ENCODE peak calls at places on chromosomes 3 and 15, in five cellular contexts. T, O, M, Y and P are unnamed samples.
A peak's percentile ranks its signal among the peaks of the same experiment; 100 is the strongest.

GRCh38 chr3:45978348-45978747 is 17.3 kb downstream of the FYCO1 start:
- DNase-seq in T (no peak), O (no peak), M (no peak), Y (no peak), P (no peak)

GRCh38 chr3:50339485-50340196 is 995 bp downstream of the RASSF1 start:
- DNase-seq in T (no peak), O (no peak), M (no peak), Y (no peak), P (no peak)

GRCh38 chr15:61841461-61841860 is 218.8 kb downstream of the VPS13C start:
- DNase-seq in T (no peak), O (no peak), M (no peak), Y (no peak), P (no peak)

GRCh38 chr15:60708684-60709083 is 229.7 kb upstream of the ICE2 start:
- DNase-seq in T (no peak), O (no peak), M (no peak), Y (no peak), P (no peak)

GRCh38 chr3:182605882-182606611 is 187.3 kb upstream of the ATP11B start:
- DNase-seq in T (no peak), O (no peak), M (no peak), Y (no peak), P (no peak)

GRCh38 chr15:95763426-95763825 is 567.1 kb upstream of the NR2F2 start:
- DNase-seq in T (no peak), O (no peak), M (no peak), Y (no peak), P (no peak)

GRCh38 chr3:190427108-190427507 is 22.6 kb downstream of the TMEM207 start:
- DNase-seq in T (no peak), O (no peak), M (no peak), Y (no peak), P (no peak)

GRCh38 chr3:188860147-188860546 is 311.6 kb upstream of the TPRG1 start:
- DNase-seq in T (no peak), O (no peak), M (no peak), Y (no peak), P (no peak)

GRCh38 chr3:14331273-14331672 is 71.1 kb upstream of the SLC6A6 start:
- DNase-seq in T (no peak), O (no peak), M (no peak), Y (no peak), P (no peak)

GRCh38 chr15:64987136-64987535 is 2.6 kb downstream of the SPG21 start:
- DNase-seq in T (no peak), O (no peak), M (no peak), Y (no peak), P (no peak)

GRCh38 chr15:63610209-63610841 is 13.1 kb downstream of the FBXL22 start:
- DNase-seq in T (peak; percentile 75), O (peak; percentile 79), M (peak; percentile 70), Y (peak; percentile 83), P (no peak)

GRCh38 chr3:65048151-65048550 is 360.4 kb upstream of the ADAMTS9 start:
- DNase-seq in T (no peak), O (no peak), M (no peak), Y (no peak), P (no peak)

GRCh38 chr15:26879770-26880169 is 12.9 kb downstream of the GABRA5 start:
- DNase-seq in T (no peak), O (no peak), M (no peak), Y (no peak), P (no peak)

GRCh38 chr3:197027151-197027895 is 2.3 kb downstream of the MELTF start:
- DNase-seq in T (no peak), O (no peak), M (no peak), Y (no peak), P (no peak)

GRCh38 chr15:68379759-68380290 is 52.1 kb downstream of the ITGA11 start:
- DNase-seq in T (no peak), O (peak; percentile 20), M (no peak), Y (peak; percentile 37), P (no peak)

GRCh38 chr3:101039285-101039684 is 46.1 kb upstream of the ABI3BP start:
- DNase-seq in T (no peak), O (no peak), M (no peak), Y (no peak), P (no peak)

GRCh38 chr3:21621396-21621695 is 129.7 kb downstream of the ZNF385D start:
- DNase-seq in T (no peak), O (no peak), M (no peak), Y (no peak), P (no peak)

GRCh38 chr3:113255100-113255853 is 43.9 kb downstream of the BOC start:
- DNase-seq in T (no peak), O (no peak), M (no peak), Y (no peak), P (no peak)

GRCh38 chr3:37324752-37325407 is 150.5 kb upstream of the LRRFIP2 start:
- DNase-seq in T (no peak), O (no peak), M (no peak), Y (no peak), P (no peak)

GRCh38 chr3:51874889-51875288 is 512 bp downstream of the IQCF5 start:
- DNase-seq in T (no peak), O (no peak), M (no peak), Y (no peak), P (no peak)

GRCh38 chr3:60809857-60810256 is 441.4 kb downstream of the FHIT start:
- DNase-seq in T (no peak), O (no peak), M (no peak), Y (no peak), P (no peak)

GRCh38 chr3:44468572-44469520 is 8.6 kb downstream of the ZNF445 start:
- DNase-seq in T (no peak), O (no peak), M (no peak), Y (no peak), P (no peak)

GRCh38 chr3:39387411-39387975 is 4.3 kb downstream of the SLC25A38 start:
- DNase-seq in T (no peak), O (no peak), M (no peak), Y (no peak), P (no peak)

GRCh38 chr3:141129049-141130038 is 78.2 kb downstream of the SPSB4 start:
- DNase-seq in T (no peak), O (no peak), M (no peak), Y (peak; percentile 34), P (no peak)

GRCh38 chr3:174495231-174495755 is 363.8 kb upstream of the NAALADL2 start:
- DNase-seq in T (no peak), O (no peak), M (no peak), Y (no peak), P (no peak)

GRCh38 chr15:62781081-62781497 is 261.5 kb upstream of the TPM1 start:
- DNase-seq in T (no peak), O (no peak), M (no peak), Y (no peak), P (no peak)

GRCh38 chr3:59783468-59783988 is 733.7 kb upstream of the CFAP20DC start:
- DNase-seq in T (no peak), O (no peak), M (no peak), Y (no peak), P (no peak)

GRCh38 chr3:177427096-177427495 is 229.8 kb upstream of the TBL1XR1 start:
- DNase-seq in T (peak; percentile 55), O (no peak), M (peak; percentile 87), Y (no peak), P (no peak)

GRCh38 chr15:84826369-84826823 is 9.2 kb downstream of the ALPK3 start:
- DNase-seq in T (no peak), O (no peak), M (no peak), Y (peak; percentile 83), P (no peak)

GRCh38 chr15:51576451-51576850 is 46.1 kb downstream of the DMXL2 start:
- DNase-seq in T (no peak), O (no peak), M (no peak), Y (no peak), P (no peak)